ENCODE peak calls at places on chromosome 2, in six cellular contexts. A is CD8-positive, alpha-beta memory T cell; Q is stimulated activated CD4-positive, alpha-beta T cell treated with anti-CD3 and anti-CD28 coated beads, Interleukin-2, amount 100 ng/mL, for 48 hours; V is brain microvascular endothelial cell; B is kidney tubule cell; O is activated effector memory CD4-positive, alpha-beta T cell treated with Interleukin-2 at 50 U/mL for 16 hours. F is an unnamed sample.

GRCh38 chr2:15963977-15964670 is 23.8 kb downstream of the MYCN start:
- DNase-seq in A (no peak), V (no peak), Q (no peak), O (no peak), B (no peak), F (no peak)

GRCh38 chr2:58916127-58916526 is 675.0 kb upstream of the FANCL start:
- DNase-seq in V (no peak), A (no peak), O (no peak), B (no peak), Q (no peak), F (no peak)

GRCh38 chr2:8229546-8229986 is 452.3 kb upstream of the ID2 start:
- DNase-seq in A (peak), V (peak), Q (peak), O (peak), B (peak), F (no peak)

GRCh38 chr2:226726546-226726945 is 73.1 kb downstream of the IRS1 start:
- DNase-seq in Q (no peak), A (no peak), B (peak), O (no peak), V (no peak), F (no peak)

GRCh38 chr2:197254776-197255521 is 55.6 kb downstream of the ANKRD44 start:
- DNase-seq in O (no peak), A (no peak), B (no peak), Q (no peak), V (no peak), F (no peak)

GRCh38 chr2:191308026-191308425 is 62.8 kb downstream of the MYO1B start:
- DNase-seq in A (no peak), O (no peak), Q (no peak), V (no peak), B (peak), F (no peak)

GRCh38 chr2:225429718-225430117 is 30.2 kb downstream of the NYAP2 start:
- DNase-seq in B (peak), V (no peak), O (no peak), A (no peak), Q (no peak), F (no peak)

GRCh38 chr2:85584354-85584856 is at the start of gene VAMP5:
- DNase-seq in B (no peak), O (peak), A (peak), V (no peak), Q (no peak), F (peak)

GRCh38 chr2:223051580-223052375 is at the start of gene KCNE4:
- DNase-seq in B (peak), O (no peak), A (no peak), V (peak), Q (no peak), F (no peak)

GRCh38 chr2:236765475-236765874 is 195.8 kb downstream of the ACKR3 start:
- DNase-seq in Q (no peak), A (no peak), O (no peak), B (no peak), V (no peak), F (no peak)

GRCh38 chr2:9573840-9574239 is 18.2 kb upstream of the ADAM17 start:
- DNase-seq in B (no peak), A (no peak), Q (no peak), V (no peak), O (no peak), F (no peak)

GRCh38 chr2:144771348-144771747 is 251.4 kb upstream of the ZEB2 start:
- DNase-seq in A (no peak), O (no peak), V (no peak), Q (no peak), B (no peak), F (no peak)

GRCh38 chr2:9778471-9779402 is 64.5 kb upstream of the TAF1B start:
- DNase-seq in V (no peak), B (no peak), Q (no peak), O (no peak), A (no peak), F (no peak)

GRCh38 chr2:127658641-127659407 is 12.9 kb downstream of the GPR17 start:
- DNase-seq in A (no peak), V (no peak), O (no peak), Q (no peak), B (no peak), F (no peak)

F was measured in T-helper 22 cell.